ENCODE peak calls at places on chromosomes 3 and 15, in seven cellular contexts. F, U, P, D, Z, X and I are unnamed samples.

GRCh38 chr15:33226559-33227181 is 32.2 kb upstream of the FMN1 start:
- DNase-seq in F (no peak), U (no peak), P (peak), D (peak), Z (no peak), X (peak), I (peak)

GRCh38 chr3:143957447-143957846 is 14.2 kb upstream of the DIPK2A start:
- DNase-seq in F (no peak), U (no peak), P (no peak), D (no peak), Z (no peak), X (no peak), I (no peak)

GRCh38 chr15:70453238-70453637 is 310.1 kb downstream of the UACA start:
- DNase-seq in F (no peak), U (no peak), P (no peak), D (no peak), Z (no peak), X (no peak), I (no peak)

GRCh38 chr3:29311805-29312204 is 30.9 kb downstream of the RBMS3 start:
- DNase-seq in F (no peak), U (no peak), P (no peak), D (no peak), Z (no peak), X (no peak), I (no peak)

GRCh38 chr3:185216587-185216918 is 37.3 kb downstream of the EHHADH start:
- DNase-seq in F (no peak), U (no peak), P (no peak), D (peak), Z (no peak), X (no peak), I (no peak)

GRCh38 chr3:110779581-110779980 is 292.0 kb upstream of the NECTIN3 start:
- DNase-seq in F (no peak), U (no peak), P (no peak), D (no peak), Z (no peak), X (no peak), I (no peak)

GRCh38 chr3:121992601-121993560 is 29.2 kb downstream of the ILDR1 start:
- DNase-seq in F (no peak), U (peak), P (no peak), D (no peak), Z (no peak), X (no peak), I (peak)

GRCh38 chr3:32882603-32883025 is 64.8 kb downstream of the TRIM71 start:
- DNase-seq in F (no peak), U (peak), P (no peak), D (no peak), Z (no peak), X (no peak), I (peak)

GRCh38 chr3:88810455-88810854 is 297.0 kb upstream of the EPHA3 start:
- DNase-seq in F (no peak), U (no peak), P (no peak), D (peak), Z (no peak), X (no peak), I (no peak)

GRCh38 chr3:176403531-176403930 is 793.8 kb downstream of the TBL1XR1 start:
- DNase-seq in F (no peak), U (no peak), P (no peak), D (no peak), Z (no peak), X (no peak), I (no peak)

GRCh38 chr3:162171970-162172369 is 675.4 kb downstream of the OTOL1 start:
- DNase-seq in F (no peak), U (no peak), P (no peak), D (no peak), Z (no peak), X (no peak), I (no peak)

DNA sequence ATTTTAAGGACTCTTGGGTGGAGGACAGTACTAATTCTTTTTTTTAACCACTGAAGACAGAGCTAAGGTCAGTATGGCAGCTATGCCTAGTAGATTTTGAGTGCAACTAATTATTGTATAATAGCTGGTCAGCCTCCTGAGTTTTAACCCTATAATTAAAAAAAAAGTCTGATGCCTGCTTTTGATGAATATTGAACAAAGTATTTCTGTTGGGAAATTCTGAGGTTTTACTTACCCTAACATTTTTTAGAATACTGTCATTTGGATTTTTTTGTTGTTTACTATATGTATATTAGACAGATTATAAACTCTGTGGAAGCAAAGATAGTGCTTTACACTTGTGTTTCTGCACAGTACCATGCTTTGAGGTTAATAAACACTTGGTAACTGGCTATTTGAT is 20.8 kb downstream of the TCF12 start:
- DNase-seq in F (no peak), U (no peak), P (no peak), D (no peak), Z (no peak), X (no peak), I (no peak)
- TF ChIP-seq CTCF in F (no peak), U (no peak), P (no peak), D (no peak), Z (no peak), X (no peak), I (no peak)

DNA sequence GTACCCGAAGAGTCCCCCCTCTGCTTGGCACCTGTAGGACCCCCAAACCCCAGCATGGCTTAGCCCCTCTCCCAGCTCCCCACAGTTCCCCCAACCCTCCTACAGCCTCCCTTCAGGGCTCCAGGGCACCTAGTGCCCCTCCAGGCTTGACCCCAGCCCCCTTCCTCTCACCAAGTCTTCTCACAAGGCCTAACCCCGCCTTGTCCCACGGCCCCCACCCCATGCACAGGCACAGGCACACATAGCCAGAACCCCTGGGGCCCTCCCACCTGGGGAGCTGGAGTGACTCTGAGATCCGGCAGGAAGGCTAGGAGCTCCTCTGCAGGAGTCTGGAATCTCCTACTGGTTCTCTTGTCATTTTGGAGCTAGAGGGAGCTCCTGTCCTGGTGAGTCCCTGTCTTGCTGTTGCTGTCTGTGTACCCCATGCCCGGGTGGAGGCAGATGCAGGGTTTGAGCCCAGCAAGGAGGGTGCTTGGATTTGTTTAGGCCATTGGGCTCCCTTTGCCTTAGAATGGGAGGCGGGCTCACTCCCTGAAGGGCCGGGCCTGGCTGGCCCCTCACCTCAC is 39.6 kb downstream of the KLF13 start:
- DNase-seq in F (no peak), U (no peak), P (no peak), D (no peak), Z (no peak), X (peak), I (no peak)
- TF ChIP-seq CTCF in F (no peak), U (no peak), P (peak), D (no peak), Z (peak), X (peak), I (no peak)

DNA sequence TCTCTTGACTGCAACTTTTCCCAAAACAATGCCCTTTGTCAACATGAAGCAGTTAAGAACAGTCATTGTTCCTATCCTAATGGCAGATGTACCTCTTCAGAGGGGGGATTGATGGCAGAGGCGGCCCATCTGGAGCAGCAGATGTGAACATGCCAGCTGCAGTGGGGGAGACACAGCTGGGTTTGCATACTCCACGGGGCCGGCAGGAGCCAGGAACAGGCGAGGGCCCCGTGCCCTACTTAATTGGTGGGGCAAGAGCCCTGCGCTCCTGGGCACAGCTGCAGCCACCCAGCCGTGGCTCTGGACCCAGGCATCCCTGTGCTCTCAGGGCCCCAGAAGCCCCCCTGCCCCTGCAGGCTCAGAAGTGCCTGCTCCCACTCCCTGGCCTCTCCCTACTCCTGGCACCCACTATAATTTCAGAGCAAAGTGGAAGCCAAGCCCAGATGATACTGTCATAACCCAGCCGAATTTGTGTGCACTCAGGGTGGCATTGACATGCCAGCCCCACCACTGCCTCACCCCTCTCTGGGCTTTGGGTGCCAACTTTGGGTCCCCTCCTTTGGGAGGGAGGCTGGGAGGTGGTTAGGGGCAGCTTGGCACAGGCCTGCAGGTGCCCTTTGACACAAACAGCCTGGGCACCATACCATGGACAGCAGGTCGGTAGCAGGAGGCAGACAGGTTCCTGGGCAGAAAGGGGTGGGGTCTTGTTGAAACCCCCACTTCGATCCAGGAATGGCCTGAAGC is 34.6 kb downstream of the ROPN1B start:
- DNase-seq in F (no peak), U (no peak), P (no peak), D (no peak), Z (no peak), X (no peak), I (no peak)
- TF ChIP-seq CTCF in F (no peak), U (no peak), P (no peak), D (no peak), Z (no peak), X (no peak), I (no peak)

DNA sequence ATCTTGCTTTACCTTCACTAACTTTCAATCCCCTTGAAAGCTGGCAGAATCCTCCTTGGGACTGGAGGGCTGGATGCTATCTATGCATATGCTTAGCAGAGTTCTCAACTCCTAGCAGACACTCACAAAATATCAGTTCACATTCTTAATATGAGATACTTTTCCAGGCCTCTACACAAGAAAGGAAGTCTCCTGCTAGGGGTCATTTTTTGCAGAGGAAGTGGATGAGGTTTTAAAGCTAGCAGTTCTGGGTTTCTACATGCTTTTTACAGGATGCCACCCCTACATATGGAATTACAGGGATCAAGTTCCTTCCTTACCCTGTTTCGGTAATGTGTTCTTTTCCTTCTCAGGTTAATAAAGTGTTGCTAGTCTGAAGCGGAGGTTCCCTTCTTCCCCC is 206.3 kb upstream of the TP63 start:
- DNase-seq in F (no peak), U (no peak), P (no peak), D (no peak), Z (no peak), X (no peak), I (no peak)
- TF ChIP-seq CTCF in F (no peak), U (no peak), P (no peak), D (no peak), Z (no peak), X (no peak), I (no peak)

GRCh38 chr3:4711680-4711992 is 218.5 kb downstream of the ITPR1 start:
- DNase-seq in F (no peak), U (no peak), P (no peak), D (peak), Z (no peak), X (no peak), I (no peak)
- TF ChIP-seq CTCF in F (no peak), U (no peak), P (no peak), D (no peak), Z (no peak), X (no peak), I (no peak)

DNA sequence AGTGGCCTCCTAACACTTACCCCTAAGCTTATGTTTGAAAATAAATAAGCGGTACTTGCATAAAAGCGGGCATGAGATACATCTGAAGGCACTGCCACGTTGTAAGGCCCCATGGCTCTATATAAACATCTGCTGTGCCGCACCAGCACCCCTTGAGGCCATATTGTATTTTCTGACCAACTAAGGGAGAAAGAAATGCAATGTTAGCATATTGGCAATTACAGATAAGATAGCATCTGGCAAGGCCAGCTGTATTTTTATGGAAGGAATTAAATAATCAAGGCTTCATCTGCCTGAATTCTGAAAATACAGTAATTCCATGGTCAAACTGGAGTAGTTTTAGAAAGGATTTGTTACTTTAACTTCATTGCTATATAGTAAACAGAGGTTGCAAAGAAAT is 28.7 kb downstream of the TMEM39A start:
- DNase-seq in F (no peak), U (no peak), P (no peak), D (no peak), Z (no peak), X (no peak), I (no peak)
- TF ChIP-seq CTCF in F (no peak), U (no peak), P (no peak), D (no peak), Z (no peak), X (no peak), I (no peak)

GRCh38 chr3:53671192-53672021 is 174.8 kb downstream of the CHDH start:
- DNase-seq in F (no peak), U (no peak), P (no peak), D (no peak), Z (no peak), X (no peak), I (no peak)

GRCh38 chr3:53666026-53666425 is 171.6 kb downstream of the CACNA1D start:
- DNase-seq in F (no peak), U (no peak), P (no peak), D (no peak), Z (no peak), X (no peak), I (no peak)

GRCh38 chr3:53672987-53673386 is 173.2 kb downstream of the CHDH start:
- DNase-seq in F (no peak), U (no peak), P (no peak), D (no peak), Z (no peak), X (peak), I (no peak)

GRCh38 chr3:53665606-53666005 is 171.2 kb downstream of the CACNA1D start:
- DNase-seq in F (no peak), U (no peak), P (no peak), D (no peak), Z (no peak), X (no peak), I (no peak)

DNA sequence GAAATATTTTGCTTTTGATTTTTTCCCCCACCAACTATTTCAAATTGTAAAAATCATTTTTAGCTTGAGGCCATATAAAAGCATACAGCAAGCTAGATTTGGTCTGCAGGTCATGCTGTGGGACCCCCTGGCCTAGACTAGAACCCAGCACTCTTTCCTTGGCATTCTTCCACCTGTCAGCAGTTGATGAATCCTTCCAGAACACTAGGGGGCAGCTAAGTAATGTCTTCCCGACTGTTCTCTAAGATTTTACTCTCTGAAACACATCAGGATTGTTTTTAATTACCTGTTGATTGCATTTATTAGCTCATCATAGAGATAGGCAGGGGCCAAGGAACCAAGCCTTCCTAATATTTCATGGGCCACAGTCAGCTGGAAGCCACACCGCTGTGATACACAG is 174.5 kb downstream of the CACNA1D start:
- DNase-seq in F (no peak), U (no peak), P (no peak), D (no peak), Z (no peak), X (no peak), I (no peak)
- TF ChIP-seq CTCF in F (no peak), U (peak), P (peak), D (peak), Z (no peak), X (no peak), I (peak)

DNA sequence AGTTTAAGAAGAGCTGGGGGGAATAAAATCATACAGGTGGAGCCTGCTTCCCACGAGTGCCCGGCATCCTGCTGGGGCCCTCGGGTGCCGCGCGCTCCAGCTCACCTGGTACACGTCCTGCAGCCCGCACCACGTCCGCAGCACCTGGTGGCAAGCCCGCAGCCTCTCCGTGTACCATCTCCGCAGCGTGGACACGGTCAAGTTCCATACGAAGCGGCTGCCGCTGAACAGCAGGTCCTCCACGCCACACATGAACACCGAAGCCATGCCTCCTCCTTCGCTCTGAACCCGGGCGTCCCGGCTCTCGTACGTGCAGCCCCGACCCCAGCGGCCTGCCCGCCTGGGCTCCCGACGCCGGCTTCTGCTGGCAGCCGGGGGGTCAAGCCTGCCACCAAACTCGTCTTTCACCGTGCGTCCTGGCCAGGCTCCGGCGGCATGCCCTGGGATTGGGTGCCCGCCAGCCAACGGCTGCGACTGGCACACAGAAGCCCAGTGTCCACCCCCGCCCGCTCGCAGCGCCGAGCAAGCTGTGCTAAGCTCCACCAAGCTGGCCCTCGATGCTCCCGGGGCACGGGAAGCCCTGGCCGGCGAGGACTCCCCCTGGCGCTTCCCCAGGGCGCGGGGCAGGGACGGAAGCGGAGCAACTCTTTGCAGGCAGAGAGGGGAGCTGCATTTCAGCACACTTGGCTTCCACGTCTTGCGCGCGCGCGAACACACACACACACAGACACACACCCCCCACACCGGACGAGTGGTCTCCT is at the start of gene FRMD4B:
- DNase-seq in F (peak), U (peak), P (peak), D (peak), Z (peak), X (peak), I (no peak)
- TF ChIP-seq CTCF in F (peak), U (peak), P (peak), D (no peak), Z (no peak), X (peak), I (no peak)

DNA sequence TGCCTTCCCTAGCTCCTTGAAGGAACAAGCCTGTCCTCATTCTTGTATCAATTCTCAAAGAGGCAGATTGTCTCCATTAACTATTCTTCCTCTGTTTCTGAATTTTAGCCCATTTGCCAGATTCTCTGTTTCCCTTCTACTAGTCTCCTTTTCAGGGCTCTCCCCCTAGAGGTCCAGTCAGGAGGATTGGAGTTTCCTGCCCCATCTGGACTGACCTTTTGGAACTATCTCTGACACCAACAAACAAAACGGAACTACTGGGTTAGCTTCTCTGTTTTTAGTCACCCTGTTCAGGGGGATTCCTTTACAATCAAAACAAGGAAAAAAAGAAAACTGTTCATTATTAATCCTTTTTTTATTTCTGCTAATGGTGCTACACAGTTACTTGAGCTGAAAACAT is 10.2 kb upstream of the KPNA4 start:
- DNase-seq in F (no peak), U (no peak), P (no peak), D (no peak), Z (no peak), X (no peak), I (no peak)
- TF ChIP-seq CTCF in F (no peak), U (no peak), P (no peak), D (no peak), Z (no peak), X (no peak), I (no peak)